ENCODE peak calls at places on chromosomes 11 and 22, in six cellular contexts. Q is mesendoderm, U is H9, L is IMR-90, E is mesenchymal stem cell, I is H1. O is an unnamed sample.

GRCh38 chr11:83681045-83681781 is 395.0 kb upstream of the CCDC90B start:
- DNase-seq in Q (no peak), U (no peak), L (no peak), E (no peak), I (no peak), O (peak)

GRCh38 chr11:58958500-58958899 is 19.2 kb downstream of the GLYATL1 start:
- DNase-seq in Q (peak), U (peak), L (no peak), E (no peak), I (peak), O (no peak)

GRCh38 chr22:40241200-40241763 is 63.6 kb downstream of the TNRC6B start:
- DNase-seq in Q (no peak), U (peak), L (no peak), E (no peak), I (no peak), O (no peak)

GRCh38 chr11:39745401-39745800 is 1714.1 kb downstream of the LRRC4C start:
- DNase-seq in Q (no peak), U (no peak), L (no peak), E (peak), I (no peak), O (no peak)

GRCh38 chr11:14454861-14455632 is 44.6 kb downstream of the COPB1 start:
- DNase-seq in Q (peak), U (no peak), L (peak), E (peak), I (peak), O (peak)

GRCh38 chr22:50599816-50600454 is 658 bp upstream of the MAPK8IP2 start:
- DNase-seq in Q (peak), U (peak), L (no peak), E (peak), I (peak), O (peak)

GRCh38 chr11:106961518-106961917 is 56.8 kb downstream of the GUCY1A2 start:
- DNase-seq in Q (peak), U (no peak), L (peak), E (peak), I (no peak), O (no peak)

GRCh38 chr11:117796456-117797428 is at the start of gene DSCAML1:
- DNase-seq in Q (peak), U (no peak), L (no peak), E (no peak), I (peak), O (no peak)

GRCh38 chr11:8192896-8193209 is 24.0 kb upstream of the RIC3 start:
- DNase-seq in Q (no peak), U (peak), L (no peak), E (no peak), I (no peak), O (no peak)

GRCh38 chr11:109229682-109230081 is 192.3 kb upstream of the C11orf87 start:
- DNase-seq in Q (no peak), U (no peak), L (no peak), E (peak), I (no peak), O (no peak)

GRCh38 chr11:46537851-46538295 is 56.0 kb downstream of the AMBRA1 start:
- DNase-seq in Q (peak), U (peak), L (peak), E (peak), I (peak), O (peak)

GRCh38 chr11:27300974-27301373 is 62.0 kb downstream of the CCDC34 start:
- DNase-seq in Q (no peak), U (no peak), L (no peak), E (no peak), I (no peak), O (no peak)

GRCh38 chr11:2558402-2558801 is 113.6 kb downstream of the KCNQ1 start:
- DNase-seq in Q (no peak), U (no peak), L (no peak), E (no peak), I (no peak), O (no peak)

GRCh38 chr11:488062-488461 is 19.0 kb downstream of the RNH1 start:
- DNase-seq in Q (no peak), U (no peak), L (no peak), E (no peak), I (no peak), O (no peak)

GRCh38 chr11:96567193-96567592 is 177.4 kb downstream of the JRKL start:
- DNase-seq in Q (peak), U (no peak), L (no peak), E (peak), I (no peak), O (no peak)

GRCh38 chr22:26416670-26417270 is 12.3 kb upstream of the ASPHD2 start:
- DNase-seq in Q (peak), U (peak), L (peak), E (peak), I (peak), O (no peak)

GRCh38 chr22:44391481-44392445 is 79.0 kb upstream of the SHISAL1 start:
- DNase-seq in Q (peak), U (peak), L (no peak), E (no peak), I (peak), O (no peak)

GRCh38 chr11:76152086-76152658 is 54.1 kb downstream of the WNT11 start:
- DNase-seq in Q (peak), U (peak), L (peak), E (peak), I (peak), O (peak)

GRCh38 chr11:116199182-116199581 is 573.6 kb downstream of the BUD13 start:
- DNase-seq in Q (no peak), U (no peak), L (no peak), E (no peak), I (no peak), O (no peak)

GRCh38 chr11:94602430-94603372 is 35.5 kb downstream of the PIWIL4 start:
- DNase-seq in Q (peak), U (no peak), L (peak), E (peak), I (no peak), O (peak)

GRCh38 chr11:107592813-107593212 is 1.9 kb downstream of the ELMOD1 start:
- DNase-seq in Q (no peak), U (no peak), L (no peak), E (no peak), I (no peak), O (no peak)

GRCh38 chr11:20962581-20962980 is 293.2 kb downstream of the NELL1 start:
- DNase-seq in Q (no peak), U (no peak), L (no peak), E (no peak), I (no peak), O (no peak)

GRCh38 chr11:63564056-63564784 is 1.0 kb upstream of the PLAAT2 start:
- DNase-seq in Q (no peak), U (peak), L (no peak), E (no peak), I (no peak), O (no peak)

GRCh38 chr11:96079691-96080090 is 155.8 kb upstream of the MTMR2 start:
- DNase-seq in Q (no peak), U (no peak), L (no peak), E (no peak), I (no peak), O (no peak)

GRCh38 chr11:109197656-109198055 is 224.3 kb upstream of the C11orf87 start:
- DNase-seq in Q (no peak), U (no peak), L (peak), E (peak), I (no peak), O (no peak)

GRCh38 chr11:64580387-64580786 is 10.6 kb upstream of the SLC22A12 start:
- DNase-seq in Q (no peak), U (no peak), L (no peak), E (no peak), I (no peak), O (no peak)

GRCh38 chr11:43987384-43988039 is 45.1 kb downstream of the C11orf96 start:
- DNase-seq in Q (peak), U (no peak), L (peak), E (peak), I (no peak), O (no peak)

GRCh38 chr22:22431271-22432220 is 77.0 kb downstream of the ZNF280B start:
- DNase-seq in Q (peak), U (peak), L (peak), E (peak), I (peak), O (peak)

GRCh38 chr11:84291996-84292395 is 1005.8 kb upstream of the CCDC90B start:
- DNase-seq in Q (peak), U (no peak), L (peak), E (no peak), I (no peak), O (no peak)

GRCh38 chr11:2562181-2562581 is 117.4 kb downstream of the KCNQ1 start:
- DNase-seq in Q (no peak), U (no peak), L (no peak), E (no peak), I (no peak), O (no peak)

GRCh38 chr11:28140689-28141455 is 32.7 kb downstream of the METTL15 start:
- DNase-seq in Q (no peak), U (no peak), L (no peak), E (no peak), I (no peak), O (no peak)

GRCh38 chr11:66854729-66855211 is 2.1 kb upstream of the LRFN4 start:
- DNase-seq in Q (no peak), U (no peak), L (no peak), E (no peak), I (no peak), O (no peak)

DNA sequence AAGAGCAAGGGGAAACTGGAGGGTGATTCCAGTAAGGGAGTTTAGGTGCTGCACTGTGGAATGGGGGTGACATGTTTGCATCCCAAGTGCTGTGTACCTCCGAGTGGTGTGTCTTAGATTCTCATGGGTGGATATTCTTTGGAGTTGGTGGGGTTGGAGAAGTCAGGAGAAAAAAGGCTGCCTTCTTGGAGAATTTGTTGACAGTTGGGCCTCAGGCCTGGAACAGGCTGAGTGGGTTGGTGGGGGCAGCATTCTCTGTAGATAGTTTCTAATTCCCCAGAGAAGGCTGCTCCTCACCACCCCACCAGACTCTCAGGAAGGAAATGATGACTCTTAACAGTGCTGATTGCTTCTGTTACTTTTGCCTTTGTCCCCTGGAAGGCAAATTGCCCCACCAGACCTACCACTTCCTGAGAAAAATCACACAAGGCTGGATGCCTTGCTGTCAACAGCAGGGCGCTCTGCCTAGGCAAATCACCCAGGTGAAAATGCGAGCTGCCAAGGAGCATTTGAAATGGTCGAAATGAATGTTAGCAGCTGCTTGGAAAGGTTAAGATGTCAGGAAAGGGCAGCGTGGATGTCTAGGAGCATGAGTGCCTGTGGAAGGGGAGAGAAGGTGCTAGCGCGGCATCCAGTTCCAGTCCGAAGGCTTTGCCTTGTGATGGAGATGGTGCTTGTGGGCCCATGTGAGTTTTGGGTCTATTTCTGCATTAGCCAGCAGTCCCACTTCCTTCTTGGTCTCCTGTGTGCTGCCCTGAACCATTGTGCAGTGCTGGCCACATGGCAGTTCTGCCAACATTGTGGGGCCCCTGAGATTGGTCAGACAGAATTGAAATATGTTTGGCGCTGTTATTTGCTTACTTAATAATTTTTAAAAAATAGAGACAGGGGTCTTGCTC is 29.7 kb upstream of the SORL1-AS1 start:
- DNase-seq in Q (peak), U (no peak), L (no peak), E (no peak), I (no peak), O (no peak)
- H3K4ac ChIP-seq in Q (peak), U (no peak), L (no peak), E (peak), I (no peak), O (no peak)

GRCh38 chr11:71252434-71252781 is at the start of gene SHANK2:
- DNase-seq in Q (peak), U (peak), L (no peak), E (no peak), I (peak), O (no peak)
- H4K8ac ChIP-seq in Q (no peak), U (no peak), L (peak), E (peak), I (peak), O (no peak)

GRCh38 chr22:19477321-19478085 is 1.5 kb downstream of the UFD1 start:
- DNase-seq in Q (peak), U (no peak), L (peak), E (no peak), I (no peak), O (no peak)
- H3K4ac ChIP-seq in Q (no peak), U (no peak), L (no peak), E (no peak), I (no peak), O (no peak)

GRCh38 chr11:88544656-88545280 is 207.2 kb upstream of the CTSC start:
- DNase-seq in Q (no peak), U (no peak), L (peak), E (no peak), I (no peak), O (no peak)
- H4K8ac ChIP-seq in Q (no peak), U (no peak), L (no peak), E (no peak), I (no peak), O (no peak)

GRCh38 chr22:36324414-36324813 is 63.4 kb downstream of the MYH9 start:
- DNase-seq in Q (no peak), U (no peak), L (no peak), E (no peak), I (no peak), O (no peak)
- H3K4ac ChIP-seq in Q (no peak), U (no peak), L (peak), E (no peak), I (no peak), O (no peak)

GRCh38 chr11:10658621-10659338 is 34.8 kb downstream of the IRAG1 start:
- DNase-seq in Q (no peak), U (no peak), L (no peak), E (peak), I (no peak), O (no peak)
- H4K8ac ChIP-seq in Q (no peak), U (no peak), L (peak), E (peak), I (peak), O (no peak)

GRCh38 chr11:12681462-12681861 is 7.2 kb downstream of the TEAD1 start:
- DNase-seq in Q (peak), U (no peak), L (no peak), E (no peak), I (no peak), O (no peak)
- H3K4ac ChIP-seq in Q (peak), U (no peak), L (peak), E (no peak), I (peak), O (no peak)

O was measured in neuronal stem cell.